ENCODE peak calls at places on chromosomes 3 and 15, in four cellular contexts. T, G, Z and F are unnamed samples.

GRCh38 chr3:113264741-113265140 is 53.4 kb downstream of the BOC start:
- DNase-seq in T (no peak), G (no peak), Z (no peak), F (peak)

GRCh38 chr3:194136519-194137313 is 768 bp downstream of the HES1 start:
- DNase-seq in T (peak), G (peak), Z (no peak), F (no peak)

GRCh38 chr3:73512095-73512494 is 112.6 kb downstream of the PDZRN3 start:
- DNase-seq in T (no peak), G (no peak), Z (no peak), F (no peak)

GRCh38 chr3:139319428-139320402 is 24.1 kb upstream of the MRPS22 start:
- DNase-seq in T (no peak), G (no peak), Z (no peak), F (no peak)

GRCh38 chr3:163266731-163267130 is 1770.1 kb downstream of the OTOL1 start:
- DNase-seq in T (no peak), G (no peak), Z (no peak), F (no peak)

GRCh38 chr3:180085122-180085710 is 48.5 kb upstream of the PEX5L start:
- DNase-seq in T (no peak), G (no peak), Z (no peak), F (no peak)

GRCh38 chr15:89820651-89821611 is 6.3 kb upstream of the ANPEP start:
- DNase-seq in T (peak), G (no peak), Z (no peak), F (no peak)

GRCh38 chr15:33022629-33023028 is 171.9 kb downstream of the FMN1 start:
- DNase-seq in T (no peak), G (peak), Z (no peak), F (no peak)

GRCh38 chr3:180340395-180340794 is 261.6 kb upstream of the TTC14 start:
- DNase-seq in T (no peak), G (no peak), Z (no peak), F (no peak)

GRCh38 chr3:172009736-172010254 is 29.6 kb upstream of the FNDC3B start:
- DNase-seq in T (no peak), G (no peak), Z (no peak), F (no peak)

GRCh38 chr15:73052679-73053397 is 575 bp downstream of the NEO1 start:
- DNase-seq in T (peak), G (peak), Z (no peak), F (peak)